ENCODE peak calls at places on chromosomes 12 and 14, in four cellular contexts. I is cardiac muscle cell, Y is BE2C, E is GM23248. A is an unnamed sample.

GRCh38 chr14:75081835-75082234 is 12.4 kb downstream of the ZC2HC1C start:
- DNase-seq in E (no peak), Y (no peak), I (no peak), A (no peak)

GRCh38 chr12:3170423-3171194 is 93.4 kb downstream of the TSPAN9 start:
- DNase-seq in I (peak; percentile 84), Y (no peak), E (peak; percentile 95), A (no peak)

GRCh38 chr12:48220701-48221100 is 17.6 kb upstream of the OR10AD1 start:
- DNase-seq in E (no peak), Y (no peak), I (no peak), A (no peak)

GRCh38 chr14:75833326-75834020 is 148.3 kb downstream of the TGFB3 start:
- DNase-seq in Y (no peak), E (peak; percentile 24), I (no peak), A (no peak)

GRCh38 chr14:68110989-68111704 is 291.6 kb downstream of the RAD51B start:
- DNase-seq in Y (no peak), E (no peak), I (no peak), A (peak; percentile 12)

GRCh38 chr12:66280573-66280972 is 21.7 kb upstream of the HELB start:
- DNase-seq in Y (no peak), E (no peak), I (no peak), A (no peak)

GRCh38 chr12:58750484-58750883 is 169.8 kb downstream of the LRIG3 start:
- DNase-seq in I (peak; percentile 84), Y (no peak), E (peak; percentile 96), A (no peak)

GRCh38 chr12:9669019-9669326 is 540 bp upstream of the CLEC2D start:
- DNase-seq in E (no peak), I (no peak), Y (no peak), A (peak; percentile 36)

GRCh38 chr12:116102019-116102418 is 175.5 kb downstream of the MED13L start:
- DNase-seq in I (no peak), E (no peak), Y (no peak), A (no peak)

GRCh38 chr12:106918746-106919145 is 37.0 kb upstream of the TMEM263 start:
- DNase-seq in I (peak; percentile 30), E (no peak), Y (peak; percentile 36), A (no peak)

GRCh38 chr12:70418101-70418500 is 52.0 kb downstream of the KCNMB4 start:
- DNase-seq in E (peak; percentile 91), Y (no peak), I (peak; percentile 6), A (no peak)

GRCh38 chr14:100532916-100533630 is 54.1 kb downstream of the BEGAIN start:
- DNase-seq in I (peak; percentile 61), Y (no peak), E (peak; percentile 31), A (no peak)

GRCh38 chr12:57619434-57620244 is 8.4 kb downstream of the ARHGEF25 start:
- DNase-seq in I (no peak), Y (no peak), E (no peak), A (no peak)

GRCh38 chr12:57614178-57614947 is 3.1 kb downstream of the ARHGEF25 start:
- DNase-seq in E (peak; percentile 45), Y (peak; percentile 77), I (no peak), A (peak; percentile 80)

GRCh38 chr12:76006028-76006916 is 25.3 kb downstream of the PHLDA1 start:
- DNase-seq in I (no peak), E (no peak), Y (no peak), A (no peak)

GRCh38 chr14:75123991-75124390 is 2.9 kb downstream of the NEK9 start:
- DNase-seq in I (peak; percentile 81), Y (no peak), E (peak; percentile 90), A (peak; percentile 23)

GRCh38 chr12:79927772-79928474 is 7.0 kb downstream of the PPP1R12A start:
- DNase-seq in Y (no peak), I (peak; percentile 10), E (peak; percentile 55), A (peak; percentile 81)

GRCh38 chr12:123075092-123075491 is 75.8 kb downstream of the PITPNM2 start:
- DNase-seq in Y (no peak), E (no peak), I (no peak), A (no peak)
- H3K4me3 ChIP-seq in Y (no peak overlapping the region), E (no peak overlapping the region), I (no peak overlapping the region), A (no peak overlapping the region)

DNA sequence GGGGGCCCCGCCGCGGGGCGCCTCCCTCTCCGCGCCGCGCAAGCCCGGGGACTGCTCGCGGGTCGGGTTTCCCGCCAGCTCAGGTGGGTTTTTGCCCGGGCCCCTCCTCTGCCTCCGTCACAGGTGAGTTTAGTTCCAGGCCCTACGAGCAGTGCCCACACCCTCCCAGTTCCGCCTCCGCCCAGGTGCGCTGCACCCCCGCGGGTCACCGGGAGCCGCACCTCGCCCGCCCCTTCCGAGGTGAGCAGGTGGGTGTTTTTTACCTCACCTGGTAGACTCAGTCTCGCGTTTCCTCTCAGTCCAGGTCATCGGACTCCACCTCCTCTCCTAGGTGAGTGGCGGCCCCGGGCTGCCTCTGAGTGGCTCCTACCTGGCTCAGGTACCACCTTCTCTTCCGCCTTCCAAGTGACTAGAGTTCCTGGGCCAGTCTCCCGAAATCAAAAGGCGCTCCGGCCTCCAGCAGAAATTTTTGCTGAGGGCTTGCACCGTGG is at the start of gene TMEM30B:
- DNase-seq in I (no peak), E (no peak), Y (no peak), A (no peak)
- H3K4me3 ChIP-seq in I (peak within 1 kb of the TSS; percentile 20), E (peak within 1 kb of the TSS; percentile 66), Y (no peak within 1 kb of the TSS), A (peak within 1 kb of the TSS; percentile 22)

GRCh38 chr12:31950088-31950487 is 9.1 kb upstream of the RESF1 start:
- DNase-seq in E (no peak), I (no peak), Y (no peak), A (no peak)
- H3K4me3 ChIP-seq in E (no peak overlapping the region), I (no peak overlapping the region), Y (no peak overlapping the region), A (no peak overlapping the region)

DNA sequence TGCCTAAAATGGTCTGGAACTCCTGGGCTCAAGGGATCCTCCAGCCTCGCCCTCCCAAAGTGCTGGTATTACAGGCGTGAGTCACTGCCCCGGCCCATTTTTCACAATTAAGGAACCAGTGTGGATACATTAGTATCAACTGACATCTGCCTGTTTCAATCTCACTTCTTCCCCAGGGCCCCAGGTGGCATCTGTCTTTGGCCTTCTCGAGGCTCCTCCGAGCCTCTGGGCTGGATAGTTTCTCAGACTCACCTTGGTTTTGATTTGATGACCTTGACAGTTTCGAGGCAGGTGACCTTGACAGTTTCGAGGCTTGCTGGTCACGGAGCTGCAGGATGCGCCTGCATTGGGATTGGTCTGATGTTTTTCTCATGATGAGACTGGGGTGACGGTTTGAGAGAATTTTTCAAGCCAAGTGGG is 41.0 kb upstream of the NCOR2 start:
- DNase-seq in Y (no peak), I (no peak), E (no peak), A (peak; percentile 56)
- H3K4me3 ChIP-seq in Y (no peak overlapping the region), I (no peak overlapping the region), E (no peak overlapping the region), A (no peak overlapping the region)

DNA sequence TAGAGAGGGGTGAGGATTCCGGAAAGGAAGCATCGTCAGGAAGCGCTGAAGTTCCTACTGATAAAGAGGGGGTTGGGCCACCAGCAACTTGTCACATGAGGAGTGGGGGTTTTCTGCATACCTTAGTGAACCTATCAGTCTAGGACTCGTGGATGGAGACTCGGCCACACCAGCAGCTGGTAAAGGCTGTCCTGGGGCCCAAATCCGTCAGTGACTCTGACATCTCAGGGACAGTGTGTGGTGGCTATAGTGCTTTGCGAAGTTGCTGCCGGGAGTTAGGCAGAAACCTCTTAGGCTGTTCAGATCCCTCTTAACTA is 16.4 kb downstream of the RNASE2 start:
- DNase-seq in I (no peak), Y (no peak), E (no peak), A (no peak)
- H3K4me3 ChIP-seq in I (no peak overlapping the region), Y (peak overlapping the region; percentile 91), E (peak overlapping the region; percentile 81), A (peak overlapping the region; percentile 57)